ENCODE peak calls at places on chromosome 21, in nine cellular contexts. M, Y, H, K, V, O, X, T and L are unnamed samples.

GRCh38 chr21:20999567-21000169 is 1.5 kb downstream of the NCAM2 start:
- DNase-seq in M (peak), Y (peak), H (no peak), K (peak), V (peak), O (no peak), X (no peak), T (peak), L (peak)

GRCh38 chr21:14995695-14996490 is 68.9 kb downstream of the NRIP1 start:
- DNase-seq in M (no peak), Y (peak), H (no peak), K (no peak), V (peak), O (no peak), X (no peak), T (no peak), L (no peak)

GRCh38 chr21:28538987-28539622 is 453.6 kb downstream of the LTN1 start:
- DNase-seq in M (no peak), Y (no peak), H (no peak), K (no peak), V (no peak), O (no peak), X (no peak), T (no peak), L (no peak)

GRCh38 chr21:22395965-22396364 is 1397.8 kb downstream of the NCAM2 start:
- DNase-seq in M (no peak), Y (no peak), H (no peak), K (no peak), V (no peak), O (no peak), X (no peak), T (no peak), L (no peak)

GRCh38 chr21:15908187-15908586 is 178.4 kb downstream of the USP25 start:
- DNase-seq in M (peak), Y (no peak), H (no peak), K (no peak), V (no peak), O (no peak), X (no peak), T (no peak), L (no peak)

GRCh38 chr21:28213221-28213620 is 779.5 kb downstream of the LTN1 start:
- DNase-seq in M (no peak), Y (no peak), H (no peak), K (no peak), V (no peak), O (no peak), X (no peak), T (no peak), L (no peak)

GRCh38 chr21:16211339-16212303 is 481.8 kb downstream of the USP25 start:
- DNase-seq in M (no peak), Y (no peak), H (no peak), K (no peak), V (no peak), O (no peak), X (no peak), T (no peak), L (no peak)

GRCh38 chr21:37711294-37711844 is 204.9 kb downstream of the KCNJ6 start:
- DNase-seq in M (no peak), Y (no peak), H (no peak), K (peak), V (no peak), O (no peak), X (no peak), T (no peak), L (no peak)

GRCh38 chr21:35294231-35294898 is 245.3 kb upstream of the RUNX1 start:
- DNase-seq in M (no peak), Y (no peak), H (no peak), K (no peak), V (peak), O (peak), X (no peak), T (no peak), L (no peak)

GRCh38 chr21:42417533-42417932 is 13.8 kb downstream of the UBASH3A start:
- DNase-seq in M (no peak), Y (no peak), H (peak), K (no peak), V (no peak), O (no peak), X (no peak), T (no peak), L (no peak)

GRCh38 chr21:38853421-38853919 is 47.7 kb downstream of the ETS2 start:
- DNase-seq in M (peak), Y (peak), H (no peak), K (no peak), V (no peak), O (peak), X (peak), T (peak), L (peak)

GRCh38 chr21:14114251-14114650 is 96.5 kb downstream of the LIPI start:
- DNase-seq in M (no peak), Y (no peak), H (no peak), K (no peak), V (peak), O (no peak), X (no peak), T (no peak), L (no peak)

GRCh38 chr21:41651830-41652229 is 115.0 kb downstream of the RIPK4 start:
- DNase-seq in M (no peak), Y (no peak), H (no peak), K (no peak), V (no peak), O (no peak), X (no peak), T (no peak), L (no peak)

GRCh38 chr21:43291347-43291950 is 122.6 kb downstream of the CRYAA start:
- DNase-seq in M (no peak), Y (no peak), H (no peak), K (no peak), V (no peak), O (no peak), X (no peak), T (no peak), L (no peak)

GRCh38 chr21:37582613-37583012 is 216.0 kb downstream of the DYRK1A start:
- DNase-seq in M (peak), Y (peak), H (no peak), K (peak), V (peak), O (peak), X (no peak), T (peak), L (no peak)

GRCh38 chr21:17925000-17925610 is 105.9 kb upstream of the C21orf91 start:
- DNase-seq in M (peak), Y (peak), H (peak), K (peak), V (peak), O (peak), X (peak), T (peak), L (peak)

GRCh38 chr21:38042246-38042645 is 126.0 kb upstream of the KCNJ6 start:
- DNase-seq in M (no peak), Y (peak), H (no peak), K (no peak), V (no peak), O (no peak), X (no peak), T (no peak), L (no peak)

GRCh38 chr21:15058718-15059316 is 6.0 kb downstream of the NRIP1 start:
- DNase-seq in M (peak), Y (peak), H (no peak), K (no peak), V (peak), O (peak), X (no peak), T (no peak), L (no peak)

GRCh38 chr21:36175771-36176565 is 19.3 kb downstream of the DOP1B start:
- DNase-seq in M (no peak), Y (no peak), H (no peak), K (no peak), V (no peak), O (no peak), X (no peak), T (no peak), L (no peak)

GRCh38 chr21:16330340-16331319 is 600.8 kb downstream of the USP25 start:
- DNase-seq in M (peak), Y (peak), H (no peak), K (peak), V (peak), O (peak), X (peak), T (peak), L (no peak)

GRCh38 chr21:37878946-37879660 is 37.2 kb downstream of the KCNJ6 start:
- DNase-seq in M (peak), Y (peak), H (no peak), K (no peak), V (no peak), O (no peak), X (no peak), T (no peak), L (no peak)

GRCh38 chr21:31117046-31117916 is 79.0 kb upstream of the KRTAP19-8 start:
- DNase-seq in M (no peak), Y (no peak), H (no peak), K (no peak), V (no peak), O (peak), X (peak), T (no peak), L (no peak)

GRCh38 chr21:42683371-42684108 is 30.1 kb downstream of the PDE9A start:
- DNase-seq in M (no peak), Y (no peak), H (no peak), K (no peak), V (no peak), O (no peak), X (no peak), T (no peak), L (no peak)

GRCh38 chr21:41926068-41926806 is 27.6 kb downstream of the C2CD2 start:
- DNase-seq in M (no peak), Y (no peak), H (peak), K (no peak), V (peak), O (no peak), X (no peak), T (peak), L (no peak)

GRCh38 chr21:38293113-38293512 is 36.3 kb downstream of the KCNJ15 start:
- DNase-seq in M (no peak), Y (no peak), H (no peak), K (no peak), V (no peak), O (no peak), X (no peak), T (no peak), L (no peak)

GRCh38 chr21:14737278-14737677 is 191.2 kb upstream of the SAMSN1 start:
- DNase-seq in M (no peak), Y (no peak), H (no peak), K (no peak), V (no peak), O (no peak), X (no peak), T (no peak), L (no peak)

GRCh38 chr21:21412096-21412495 is 413.9 kb downstream of the NCAM2 start:
- DNase-seq in M (no peak), Y (no peak), H (no peak), K (no peak), V (no peak), O (no peak), X (no peak), T (no peak), L (no peak)

GRCh38 chr21:42220138-42220701 is 1.3 kb downstream of the ABCG1 start:
- DNase-seq in M (peak), Y (peak), H (no peak), K (peak), V (peak), O (no peak), X (peak), T (peak), L (no peak)

GRCh38 chr21:26852422-26852821 is 7.2 kb upstream of the ADAMTS1 start:
- DNase-seq in M (no peak), Y (no peak), H (no peak), K (no peak), V (peak), O (no peak), X (no peak), T (no peak), L (no peak)

GRCh38 chr21:27505516-27505915 is 538.6 kb upstream of the ADAMTS5 start:
- DNase-seq in M (no peak), Y (no peak), H (no peak), K (no peak), V (no peak), O (no peak), X (no peak), T (no peak), L (no peak)

GRCh38 chr21:27787046-27787445 is 820.2 kb upstream of the ADAMTS5 start:
- DNase-seq in M (no peak), Y (no peak), H (no peak), K (no peak), V (no peak), O (no peak), X (no peak), T (no peak), L (no peak)

GRCh38 chr21:32562915-32563314 is 22.4 kb downstream of the TCP10L start:
- DNase-seq in M (no peak), Y (no peak), H (no peak), K (no peak), V (no peak), O (no peak), X (no peak), T (no peak), L (no peak)

GRCh38 chr21:32569261-32570230 is 15.8 kb downstream of the TCP10L start:
- DNase-seq in M (peak), Y (peak), H (peak), K (peak), V (peak), O (peak), X (peak), T (peak), L (peak)

GRCh38 chr21:32562426-32562825 is 22.9 kb downstream of the TCP10L start:
- DNase-seq in M (peak), Y (no peak), H (no peak), K (no peak), V (peak), O (no peak), X (no peak), T (no peak), L (no peak)

GRCh38 chr21:32566990-32567389 is 18.3 kb downstream of the TCP10L start:
- DNase-seq in M (no peak), Y (no peak), H (no peak), K (no peak), V (no peak), O (no peak), X (no peak), T (no peak), L (no peak)

GRCh38 chr21:32565856-32566465 is 19.4 kb downstream of the TCP10L start:
- DNase-seq in M (no peak), Y (no peak), H (no peak), K (no peak), V (no peak), O (no peak), X (no peak), T (no peak), L (no peak)
- TF ChIP-seq REST in M (no peak), Y (no peak), H (no peak), K (no peak), V (no peak), O (no peak), X (no peak), T (no peak), L (no peak)

GRCh38 chr21:25563399-25564116 is 43.7 kb downstream of the MRPL39 start:
- DNase-seq in M (no peak), Y (no peak), H (peak), K (no peak), V (no peak), O (no peak), X (no peak), T (no peak), L (no peak)
- H3K4me3 ChIP-seq in M (no peak), Y (no peak), H (peak), K (no peak), V (no peak), O (no peak), X (no peak), T (no peak), L (no peak)

DNA sequence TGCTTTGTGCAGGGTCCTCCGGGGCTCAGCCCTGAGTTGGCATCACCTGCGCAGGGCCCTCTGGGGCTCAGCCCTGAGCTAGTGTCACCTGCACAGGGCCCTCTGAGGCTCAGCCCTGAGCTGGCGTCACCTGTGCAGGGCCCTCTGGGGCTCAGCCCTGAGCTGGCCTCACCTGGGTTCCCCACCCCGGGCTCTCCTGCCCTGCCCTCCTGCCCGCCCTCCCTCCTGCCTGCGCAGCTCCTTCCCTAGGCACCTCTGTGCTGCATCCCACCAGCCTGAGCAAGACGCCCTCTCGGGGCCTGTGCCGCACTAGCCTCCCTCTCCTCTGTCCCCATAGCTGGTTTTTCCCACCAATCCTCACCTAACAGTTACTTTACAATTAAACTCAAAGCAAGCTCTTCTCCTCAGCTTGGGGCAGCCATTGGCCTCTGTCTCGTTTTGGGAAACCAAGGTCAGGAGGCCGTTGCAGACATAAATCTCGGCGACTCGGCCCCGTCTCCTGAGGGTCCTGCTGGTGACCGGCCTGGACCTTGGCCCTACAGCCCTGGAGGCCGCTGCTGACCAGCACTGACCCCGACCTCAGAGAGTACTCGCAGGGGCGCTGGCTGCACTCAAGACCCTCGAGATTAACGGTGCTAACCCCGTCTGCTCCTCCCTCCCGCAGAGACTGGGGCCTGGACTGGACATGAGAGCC is 22.7 kb downstream of the COL6A1 start:
- DNase-seq in M (no peak), Y (no peak), H (no peak), K (no peak), V (no peak), O (no peak), X (no peak), T (no peak), L (no peak)
- TF ChIP-seq REST in M (no peak), Y (no peak), H (no peak), K (no peak), V (no peak), O (no peak), X (no peak), T (no peak), L (no peak)

GRCh38 chr21:45076245-45076661 is 1.9 kb downstream of the ADARB1 start:
- DNase-seq in M (no peak), Y (no peak), H (no peak), K (no peak), V (no peak), O (no peak), X (no peak), T (peak), L (no peak)
- H3K4me3 ChIP-seq in M (no peak), Y (no peak), H (no peak), K (no peak), V (no peak), O (no peak), X (peak), T (no peak), L (no peak)

GRCh38 chr21:34280987-34281386 is 82.8 kb upstream of the KCNE2 start:
- DNase-seq in M (no peak), Y (no peak), H (no peak), K (no peak), V (no peak), O (no peak), X (no peak), T (no peak), L (no peak)

GRCh38 chr21:34282223-34282622 is 81.6 kb upstream of the KCNE2 start:
- DNase-seq in M (no peak), Y (no peak), H (no peak), K (no peak), V (no peak), O (no peak), X (no peak), T (no peak), L (no peak)

GRCh38 chr21:34280389-34280795 is 83.4 kb upstream of the KCNE2 start:
- DNase-seq in M (peak), Y (no peak), H (no peak), K (no peak), V (no peak), O (no peak), X (no peak), T (no peak), L (no peak)

GRCh38 chr21:34279883-34280282 is 83.9 kb upstream of the KCNE2 start:
- DNase-seq in M (no peak), Y (no peak), H (no peak), K (no peak), V (no peak), O (no peak), X (no peak), T (no peak), L (no peak)

DNA sequence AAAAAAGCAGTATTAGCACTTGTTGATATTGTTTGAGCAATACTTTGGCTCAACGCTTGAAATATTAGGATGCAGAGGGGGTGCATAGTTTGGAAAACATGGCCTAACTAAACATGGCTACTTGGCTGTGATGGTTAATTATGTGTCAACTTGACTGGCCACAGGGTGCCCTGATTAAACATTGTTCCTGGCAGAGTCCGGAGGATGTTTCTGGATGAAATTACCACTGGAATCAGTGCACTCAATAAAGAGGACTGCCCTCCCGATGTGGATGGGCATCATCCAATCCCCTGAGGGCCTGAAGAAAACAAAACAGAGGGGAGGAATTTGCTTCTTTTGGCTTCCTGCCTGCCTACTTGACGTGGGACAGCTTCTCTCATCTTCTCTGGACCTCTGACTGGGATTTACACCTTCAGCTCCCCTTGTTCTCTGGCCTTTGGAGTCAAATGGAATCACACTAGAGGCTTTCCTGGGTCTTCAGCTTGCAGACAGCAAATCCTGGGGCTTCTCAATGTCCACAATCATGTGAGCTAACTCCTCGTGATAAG is 79.1 kb upstream of the KCNE2 start:
- DNase-seq in M (no peak), Y (no peak), H (no peak), K (no peak), V (no peak), O (no peak), X (no peak), T (no peak), L (no peak)
- TF ChIP-seq REST in M (no peak), Y (no peak), H (no peak), K (no peak), V (no peak), O (no peak), X (no peak), T (no peak), L (no peak)

GRCh38 chr21:45957986-45958610 is 23.5 kb upstream of the COL6A1 start:
- DNase-seq in M (no peak), Y (no peak), H (no peak), K (no peak), V (no peak), O (no peak), X (no peak), T (no peak), L (no peak)
- H3K4me3 ChIP-seq in M (no peak), Y (no peak), H (no peak), K (no peak), V (no peak), O (no peak), X (no peak), T (no peak), L (no peak)